ENCODE peak calls at places on chromosomes 7 and 10, in five cellular contexts. X, G, R, E and T are unnamed samples.

GRCh38 chr10:132848306-132848705 is 62.4 kb upstream of the NKX6-2 start:
- DNase-seq in E (no peak), G (no peak), X (no peak), R (no peak), T (no peak)

GRCh38 chr10:22831586-22831985 is 96.3 kb upstream of the ARMC3 start:
- DNase-seq in E (no peak), X (no peak), G (no peak), R (no peak), T (peak)

GRCh38 chr10:74067373-74068370 is 69.8 kb downstream of the VCL start:
- DNase-seq in R (peak), X (no peak), E (no peak), G (no peak), T (no peak)

GRCh38 chr10:79063071-79063491 is 5.7 kb upstream of the ZMIZ1 start:
- DNase-seq in E (no peak), R (no peak), G (no peak), X (peak), T (no peak)

GRCh38 chr7:511476-512145 is 8.0 kb downstream of the PDGFA start:
- DNase-seq in E (no peak), R (no peak), G (no peak), X (peak), T (no peak)

GRCh38 chr10:28530751-28531150 is 2.2 kb upstream of the WAC start:
- DNase-seq in G (no peak), X (no peak), R (no peak), E (no peak), T (no peak)

GRCh38 chr7:142348100-142348499 is 90.2 kb upstream of the PRSS58 start:
- DNase-seq in R (no peak), G (no peak), E (no peak), X (no peak), T (no peak)

GRCh38 chr7:81482600-81483186 is 287.2 kb downstream of the HGF start:
- DNase-seq in R (peak), X (no peak), E (peak), G (peak), T (peak)

GRCh38 chr10:80477813-80478212 is 23.7 kb downstream of the TSPAN14 start:
- DNase-seq in E (no peak), G (peak), R (peak), X (no peak), T (peak)

GRCh38 chr7:149293946-149294640 is 32.1 kb downstream of the ZNF783 start:
- DNase-seq in R (no peak), E (no peak), G (no peak), X (no peak), T (no peak)

GRCh38 chr10:11448545-11449244 is 162.8 kb downstream of the USP6NL start:
- DNase-seq in R (no peak), G (no peak), E (peak), X (no peak), T (no peak)

GRCh38 chr7:7681936-7682329 is 36.5 kb downstream of the RPA3 start:
- DNase-seq in G (no peak), X (no peak), E (no peak), R (no peak), T (no peak)

GRCh38 chr10:70992436-70992835 is 104.1 kb upstream of the PCBD1 start:
- DNase-seq in E (no peak), R (no peak), X (no peak), G (no peak), T (no peak)

GRCh38 chr10:49174261-49174925 is 13.8 kb downstream of the TMEM273 start:
- DNase-seq in G (no peak), R (no peak), X (no peak), E (no peak), T (no peak)

GRCh38 chr10:29841724-29842649 is 207.2 kb upstream of the SVIL start:
- DNase-seq in G (no peak), R (peak), X (no peak), E (no peak), T (no peak)

GRCh38 chr7:45055016-45055415 is 33.8 kb downstream of the NACAD start:
- DNase-seq in E (no peak), X (no peak), R (no peak), G (no peak), T (no peak)

GRCh38 chr7:31633894-31634494 is 53.0 kb upstream of the PPP1R17 start:
- DNase-seq in R (peak), G (peak), X (no peak), E (peak), T (peak)

GRCh38 chr10:49605939-49606509 is 4.1 kb upstream of the SLC18A3 start:
- DNase-seq in R (no peak), G (no peak), X (no peak), E (no peak), T (no peak)

GRCh38 chr10:49751216-49751615 is 10.9 kb downstream of the OGDHL start:
- DNase-seq in E (no peak), R (no peak), X (no peak), G (no peak), T (no peak)

GRCh38 chr10:63765126-63765525 is 243.9 kb downstream of the REEP3 start:
- DNase-seq in E (no peak), R (no peak), X (no peak), G (no peak), T (peak)

GRCh38 chr10:46092523-46093195 is 46.6 kb upstream of the MSMB start:
- DNase-seq in R (no peak), E (no peak), G (no peak), X (no peak), T (no peak)

GRCh38 chr7:71613316-71613715 is 481.4 kb downstream of the GALNT17 start:
- DNase-seq in G (no peak), R (no peak), X (no peak), E (no peak), T (no peak)

GRCh38 chr10:117723343-117723742 is 180.8 kb downstream of the EMX2 start:
- DNase-seq in G (no peak), R (no peak), X (no peak), E (no peak), T (no peak)
- TF ChIP-seq CTCF in G (peak), R (no peak), X (no peak), E (no peak), T (no peak)

DNA sequence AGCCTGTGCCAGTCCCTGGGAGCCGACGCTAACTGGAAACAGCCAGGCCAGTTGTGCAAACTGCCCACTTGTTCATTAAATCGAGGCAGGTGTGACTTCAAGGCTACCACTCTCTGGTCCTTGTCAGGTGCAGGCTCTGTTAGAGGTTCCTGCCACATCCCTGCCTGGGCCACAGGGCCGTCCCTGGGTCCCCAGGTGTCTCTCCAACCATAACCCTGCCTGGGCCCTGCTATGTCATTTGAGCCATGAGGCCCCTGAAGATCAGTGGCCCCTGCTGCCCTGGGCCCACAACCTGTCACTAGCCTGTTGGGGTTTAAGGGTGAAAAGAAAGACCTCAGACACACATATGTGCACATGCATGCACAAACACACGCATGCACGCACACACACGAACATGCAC is 326.9 kb downstream of the TNS3 start:
- DNase-seq in X (no peak), E (no peak), R (no peak), G (no peak), T (no peak)
- TF ChIP-seq CTCF in X (no peak), E (no peak), R (no peak), G (no peak), T (no peak)

GRCh38 chr10:16915308-16915707 is 98.1 kb upstream of the RSU1 start:
- DNase-seq in G (no peak), R (no peak), E (no peak), X (no peak), T (no peak)
- TF ChIP-seq CTCF in G (peak), R (no peak), E (no peak), X (no peak), T (no peak)

GRCh38 chr7:157656195-157656769 is 319.5 kb downstream of the DNAJB6 start:
- DNase-seq in E (no peak), R (no peak), G (no peak), X (peak), T (no peak)
- TF ChIP-seq CTCF in E (no peak), R (no peak), G (no peak), X (no peak), T (no peak)

DNA sequence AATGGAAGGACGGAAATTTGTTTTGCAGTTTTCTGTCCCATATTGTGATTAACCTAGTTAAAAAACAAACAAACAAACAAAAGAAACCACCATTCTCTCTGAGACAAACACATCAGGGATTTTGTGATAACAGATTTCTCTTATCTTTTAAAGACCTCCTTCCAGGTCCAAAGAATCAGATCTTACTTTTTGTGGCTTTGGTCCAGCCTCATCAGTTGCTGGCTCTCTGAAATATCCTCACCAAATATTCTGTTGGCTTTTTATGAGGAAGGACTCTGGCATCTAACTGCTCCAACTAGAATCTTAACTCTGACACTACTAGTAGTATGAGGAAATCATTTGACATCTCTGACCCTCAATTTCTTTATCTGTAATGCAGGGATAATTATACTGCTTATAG is 4.8 kb downstream of the FAM204A start:
- DNase-seq in X (no peak), G (no peak), R (no peak), E (no peak), T (no peak)
- TF ChIP-seq CTCF in X (no peak), G (no peak), R (no peak), E (no peak), T (no peak)

GRCh38 chr7:83475403-83475802 is 173.5 kb downstream of the SEMA3E start:
- DNase-seq in X (no peak), E (no peak), G (peak), R (no peak), T (peak)
- TF ChIP-seq CTCF in X (no peak), E (no peak), G (peak), R (no peak), T (no peak)

GRCh38 chr10:127678091-127678490 is 58.9 kb upstream of the FOXI2 start:
- DNase-seq in R (no peak), X (no peak), E (no peak), G (no peak), T (no peak)

DNA sequence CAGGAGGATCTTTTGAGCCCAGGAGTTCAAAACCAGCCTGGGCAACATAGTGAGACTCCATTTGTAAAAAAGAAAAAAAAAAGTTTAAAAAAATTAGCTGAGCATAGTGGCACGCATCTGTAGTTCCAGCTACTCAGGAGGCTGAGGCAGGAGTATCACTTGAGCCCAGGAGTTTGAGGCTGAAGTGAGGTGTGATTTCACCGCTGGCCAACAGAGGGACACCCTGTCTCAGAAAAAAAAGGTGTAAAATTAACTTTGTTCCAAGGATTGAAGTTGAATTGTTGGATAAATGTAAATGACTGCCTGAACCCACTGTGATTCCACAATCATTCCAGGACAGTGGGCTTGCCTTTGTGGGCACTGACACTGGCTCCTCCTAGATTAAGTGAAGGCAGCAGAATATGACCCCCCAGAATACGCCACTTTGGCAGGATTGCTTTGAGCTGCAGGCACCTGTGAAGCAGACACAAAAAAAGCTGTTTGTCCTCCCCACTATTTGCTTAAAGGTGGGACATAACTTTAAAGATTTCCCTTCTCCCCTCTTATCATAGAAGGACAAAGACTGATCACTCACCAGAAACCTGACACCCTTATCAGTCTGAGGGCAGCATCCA is 57.2 kb upstream of the FOXI2 start:
- DNase-seq in E (no peak), G (peak), R (no peak), X (no peak), T (peak)
- TF ChIP-seq CTCF in E (no peak), G (peak), R (no peak), X (no peak), T (peak)

DNA sequence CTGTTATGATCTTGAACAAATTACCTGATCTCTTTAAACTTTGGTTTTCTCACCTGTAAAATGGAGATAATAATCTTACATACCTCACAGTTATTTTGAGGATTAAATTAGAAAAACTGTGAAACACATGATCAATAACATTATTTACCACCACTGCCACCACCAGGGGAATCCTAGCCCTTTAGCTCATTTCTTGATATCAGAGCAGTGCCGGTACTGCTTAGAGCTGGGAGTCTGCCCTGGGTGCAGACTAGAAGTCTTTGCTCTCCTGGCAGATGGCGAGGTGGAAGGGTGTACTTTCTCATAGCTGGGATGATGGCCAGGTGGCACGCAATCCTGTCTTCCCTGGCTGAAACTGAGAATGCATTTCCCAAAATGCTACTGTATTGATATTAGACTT is 12.7 kb upstream of the EFCAB10 start:
- DNase-seq in G (no peak), X (no peak), R (no peak), E (no peak), T (no peak)
- TF ChIP-seq CTCF in G (peak), X (no peak), R (no peak), E (no peak), T (no peak)